ENCODE peak calls at places on chromosome 4, in ten cellular contexts. E is WERI-Rb-1; O is amygdala; U is sigmoid colon; W is AG10803; Z is left lung; P is neural progenitor cell; S is sciatic nerve; M is stimulated activated CD4-positive, alpha-beta T cell treated with anti-CD3 and anti-CD28 coated beads, Interleukin-15, amount 100 ng/mL, for 24 hours; D is activated T-cell treated with anti-CD3 and anti-CD28 coated beads, Interleukin-2, amount 50 U/mL, for 24 hours. T is an unnamed sample.

GRCh38 chr4:71267244-71267643 is 71.6 kb upstream of the SLC4A4 start:
- DNase-seq in Z (no peak), E (no peak), P (no peak), S (no peak), W (peak), M (no peak), D (no peak), U (no peak), O (no peak), T (no peak)

GRCh38 chr4:2412534-2412884 is 5.9 kb downstream of the ZFYVE28 start:
- DNase-seq in M (peak), E (no peak), Z (no peak), D (no peak), O (no peak), U (no peak), W (no peak), S (no peak), P (no peak), T (no peak)

GRCh38 chr4:41796545-41797210 is 48.2 kb upstream of the PHOX2B start:
- DNase-seq in P (peak), D (no peak), S (no peak), M (no peak), Z (no peak), W (no peak), U (no peak), O (no peak), E (peak), T (no peak)

GRCh38 chr4:112321768-112322684 is 24.9 kb downstream of the ALPK1 start:
- DNase-seq in U (peak), Z (peak), D (peak), P (peak), M (peak), O (no peak), S (peak), E (peak), W (peak), T (peak)

GRCh38 chr4:3440979-3441500 is 728 bp upstream of the HGFAC start:
- DNase-seq in O (no peak), Z (no peak), D (no peak), E (no peak), W (peak), S (no peak), U (no peak), M (no peak), P (no peak), T (no peak)

GRCh38 chr4:159289682-159290081 is 186.8 kb downstream of the RAPGEF2 start:
- DNase-seq in U (no peak), P (no peak), E (no peak), D (no peak), Z (no peak), W (no peak), O (no peak), S (no peak), M (no peak), T (no peak)

GRCh38 chr4:158050942-158051341 is 121.9 kb downstream of the GASK1B start:
- DNase-seq in O (no peak), S (no peak), W (peak), U (no peak), M (no peak), Z (no peak), E (no peak), P (no peak), D (no peak), T (no peak)

GRCh38 chr4:124943145-124943889 is 230.8 kb upstream of the ANKRD50 start:
- DNase-seq in P (no peak), M (no peak), Z (no peak), O (no peak), S (no peak), U (no peak), E (no peak), D (no peak), W (peak), T (no peak)

GRCh38 chr4:89952458-89952857 is 57.8 kb downstream of the MMRN1 start:
- DNase-seq in Z (no peak), P (no peak), D (no peak), U (no peak), O (no peak), W (no peak), E (no peak), S (no peak), M (no peak), T (no peak)

GRCh38 chr4:138311771-138312535 is 69.8 kb upstream of the SLC7A11 start:
- DNase-seq in W (peak), S (no peak), U (no peak), O (no peak), P (no peak), E (no peak), M (no peak), D (no peak), Z (no peak), T (no peak)

GRCh38 chr4:81366786-81367185 is 104.9 kb downstream of the RASGEF1B start:
- DNase-seq in Z (no peak), M (no peak), U (no peak), P (no peak), W (peak), S (no peak), O (no peak), D (no peak), E (no peak), T (no peak)

GRCh38 chr4:75561789-75562188 is 5.9 kb downstream of the ODAPH start:
- DNase-seq in O (no peak), Z (no peak), W (peak), P (peak), D (no peak), E (no peak), U (no peak), S (no peak), M (no peak), T (no peak)

GRCh38 chr4:2182981-2183380 is 58.9 kb downstream of the HAUS3 start:
- DNase-seq in P (no peak), O (no peak), D (no peak), S (no peak), W (no peak), U (no peak), Z (no peak), M (no peak), E (no peak), T (no peak)

GRCh38 chr4:184732126-184732525 is 1.8 kb downstream of the CENPU start:
- DNase-seq in M (no peak), O (no peak), Z (peak), U (no peak), S (no peak), E (no peak), D (no peak), P (no peak), W (no peak), T (no peak)

GRCh38 chr4:31045724-31046318 is 325.7 kb downstream of the PCDH7 start:
- DNase-seq in U (no peak), M (no peak), Z (no peak), O (no peak), S (no peak), D (no peak), P (no peak), W (no peak), E (peak), T (no peak)

GRCh38 chr4:54317690-54318089 is 88.6 kb downstream of the PDGFRA start:
- DNase-seq in P (no peak), U (no peak), O (no peak), Z (no peak), E (no peak), M (no peak), D (no peak), S (no peak), W (no peak), T (no peak)

GRCh38 chr4:78693777-78694456 is 82.2 kb upstream of the BMP2K start:
- DNase-seq in P (no peak), O (no peak), W (peak), Z (no peak), D (no peak), U (no peak), M (no peak), S (no peak), E (no peak), T (no peak)